ENCODE peak calls at places on chromosomes 7 and 10, in nine cellular contexts. M is MG63, J is SJSA1, K is GM12878, G is hepatocyte, Q is pancreas, F is Panc1, Y is esophagus squamous epithelium, B is body of pancreas. W is an unnamed sample.
A peak's percentile ranks its signal among the peaks of the same experiment; 100 is the strongest.

GRCh38 chr10:125797999-125798662 is 22.5 kb upstream of the MMP21 start:
- DNase-seq in M (no peak), J (no peak), K (no peak), G (no peak), Q (peak; percentile 56), F (no peak), Y (no peak), B (peak; percentile 31), W (no peak)

GRCh38 chr10:3048114-3049019 is 19.0 kb upstream of the PFKP start:
- DNase-seq in M (peak; percentile 77), J (no peak), K (no peak), G (no peak), Q (no peak), F (no peak), Y (no peak), B (no peak), W (peak; percentile 53)

GRCh38 chr7:152395115-152395514 is 40.7 kb downstream of the KMT2C start:
- DNase-seq in M (no peak), J (peak; percentile 78), K (no peak), G (no peak), Q (no peak), F (no peak), Y (no peak), B (no peak), W (peak; percentile 43)

GRCh38 chr10:130045091-130045652 is 65.5 kb downstream of the C10orf143 start:
- DNase-seq in M (peak; percentile 73), J (no peak), K (no peak), G (no peak), Q (no peak), F (no peak), Y (no peak), B (no peak), W (peak; percentile 30)

GRCh38 chr10:92239185-92239599 is 51.7 kb downstream of the CPEB3 start:
- DNase-seq in M (no peak), J (no peak), K (no peak), G (no peak), Q (no peak), F (no peak), Y (no peak), B (no peak), W (no peak)

GRCh38 chr7:16727736-16728135 is 25.8 kb upstream of the TSPAN13 start:
- DNase-seq in M (no peak), J (no peak), K (no peak), G (no peak), Q (no peak), F (no peak), Y (no peak), B (no peak), W (no peak)

GRCh38 chr10:109698888-109699685 is 224.2 kb downstream of the XPNPEP1 start:
- DNase-seq in M (no peak), J (no peak), K (no peak), G (no peak), Q (no peak), F (no peak), Y (no peak), B (no peak), W (no peak)

GRCh38 chr7:108016841-108017775 is 14.1 kb upstream of the LAMB1 start:
- DNase-seq in M (peak; percentile 5), J (no peak), K (no peak), G (peak; percentile 38), Q (no peak), F (no peak), Y (no peak), B (no peak), W (peak; percentile 56)

GRCh38 chr7:91280180-91280579 is 15.9 kb downstream of the FZD1 start:
- DNase-seq in M (no peak), J (no peak), K (no peak), G (no peak), Q (no peak), F (no peak), Y (no peak), B (no peak), W (no peak)

GRCh38 chr10:9274206-9274755 is 1219.8 kb downstream of the GATA3 start:
- DNase-seq in M (peak; percentile 11), J (no peak), K (no peak), G (no peak), Q (no peak), F (no peak), Y (no peak), B (no peak), W (no peak)

GRCh38 chr10:47025540-47026300 is 114.5 kb downstream of the PTPN20 start:
- DNase-seq in M (peak; percentile 89), J (peak; percentile 49), K (no peak), G (no peak), Q (no peak), F (no peak), Y (no peak), B (peak; percentile 12), W (no peak)

GRCh38 chr10:32049113-32049512 is 7.1 kb downstream of the KIF5B start:
- DNase-seq in M (no peak), J (no peak), K (no peak), G (no peak), Q (no peak), F (no peak), Y (no peak), B (no peak), W (peak; percentile 20)

GRCh38 chr7:133003052-133003910 is 78.6 kb downstream of the CHCHD3 start:
- DNase-seq in M (no peak), J (no peak), K (no peak), G (no peak), Q (no peak), F (no peak), Y (no peak), B (no peak), W (no peak)

GRCh38 chr7:103065666-103066065 is 8.9 kb downstream of the FBXL13 start:
- DNase-seq in M (peak; percentile 20), J (peak; percentile 71), K (no peak), G (peak; percentile 46), Q (no peak), F (no peak), Y (no peak), B (peak; percentile 19), W (peak; percentile 42)

GRCh38 chr7:133977409-133978274 is 149.5 kb upstream of the LRGUK start:
- DNase-seq in M (no peak), J (no peak), K (no peak), G (no peak), Q (no peak), F (no peak), Y (no peak), B (no peak), W (no peak)

GRCh38 chr10:51010977-51011376 is 63.3 kb upstream of the PRKG1 start:
- DNase-seq in M (no peak), J (no peak), K (peak; percentile 8), G (peak; percentile 60), Q (no peak), F (peak; percentile 13), Y (no peak), B (peak; percentile 18), W (peak; percentile 80)

GRCh38 chr7:33842141-33842540 is 63.2 kb upstream of the BMPER start:
- DNase-seq in M (peak; percentile 51), J (no peak), K (no peak), G (no peak), Q (no peak), F (no peak), Y (no peak), B (no peak), W (no peak)

GRCh38 chr10:12333382-12334185 is 15.8 kb upstream of the CAMK1D start:
- DNase-seq in M (peak; percentile 97), J (peak; percentile 97), K (no peak), G (peak; percentile 79), Q (peak; percentile 69), F (peak; percentile 39), Y (no peak), B (peak; percentile 71), W (peak; percentile 98)

GRCh38 chr10:131274133-131274880 is 37.2 kb downstream of the TCERG1L start:
- DNase-seq in M (no peak), J (no peak), K (no peak), G (no peak), Q (no peak), F (no peak), Y (no peak), B (no peak), W (no peak)

GRCh38 chr10:131272897-131273451 is 38.5 kb downstream of the TCERG1L start:
- DNase-seq in M (no peak), J (no peak), K (no peak), G (no peak), Q (no peak), F (no peak), Y (no peak), B (no peak), W (no peak)

GRCh38 chr10:131274883-131275282 is 36.6 kb downstream of the TCERG1L start:
- DNase-seq in M (no peak), J (no peak), K (no peak), G (no peak), Q (no peak), F (no peak), Y (no peak), B (no peak), W (no peak)

GRCh38 chr10:131271966-131272365 is 39.6 kb downstream of the TCERG1L start:
- DNase-seq in M (no peak), J (no peak), K (no peak), G (no peak), Q (no peak), F (no peak), Y (no peak), B (no peak), W (no peak)

GRCh38 chr10:131273476-131273875 is 38.0 kb downstream of the TCERG1L start:
- DNase-seq in M (no peak), J (no peak), K (no peak), G (no peak), Q (no peak), F (no peak), Y (no peak), B (no peak), W (no peak)
- H3K9me3 ChIP-seq in M (no peaks in the 10 kb centered on the region), J (peaks cover 9% of the 10 kb centered on the region), K (no peaks in the 10 kb centered on the region), G (no peaks in the 10 kb centered on the region), Q (no peaks in the 10 kb centered on the region), F (no peaks in the 10 kb centered on the region), Y (no peaks in the 10 kb centered on the region), B (no peaks in the 10 kb centered on the region), W (no peaks in the 10 kb centered on the region)

GRCh38 chr7:27156901-27157716 is 634 bp upstream of the HOXA7 start:
- DNase-seq in M (no peak), J (peak; percentile 35), K (no peak), G (no peak), Q (peak; percentile 0), F (no peak), Y (no peak), B (peak; percentile 10), W (no peak)
- H3K27me3 ChIP-seq in M (no peaks in the 10 kb centered on the region), J (no peaks in the 10 kb centered on the region), K (peaks cover 23% of the 10 kb centered on the region), G (peaks cover 92% of the 10 kb centered on the region), Q (peaks cover 53% of the 10 kb centered on the region), F (no peaks in the 10 kb centered on the region), Y (peaks cover 53% of the 10 kb centered on the region), B (no peaks in the 10 kb centered on the region), W (no peaks in the 10 kb centered on the region)

GRCh38 chr10:124056337-124056980 is 36.9 kb downstream of the CHST15 start:
- DNase-seq in M (no peak), J (no peak), K (no peak), G (no peak), Q (no peak), F (no peak), Y (no peak), B (no peak), W (no peak)
- H3K36me3 ChIP-seq in M (no peaks in the 10 kb centered on the region), J (no peaks in the 10 kb centered on the region), K (no peaks in the 10 kb centered on the region), G (no peaks in the 10 kb centered on the region), Q (no peaks in the 10 kb centered on the region), F (no peaks in the 10 kb centered on the region), Y (no peaks in the 10 kb centered on the region), B (no peaks in the 10 kb centered on the region), W (no peaks in the 10 kb centered on the region)

DNA sequence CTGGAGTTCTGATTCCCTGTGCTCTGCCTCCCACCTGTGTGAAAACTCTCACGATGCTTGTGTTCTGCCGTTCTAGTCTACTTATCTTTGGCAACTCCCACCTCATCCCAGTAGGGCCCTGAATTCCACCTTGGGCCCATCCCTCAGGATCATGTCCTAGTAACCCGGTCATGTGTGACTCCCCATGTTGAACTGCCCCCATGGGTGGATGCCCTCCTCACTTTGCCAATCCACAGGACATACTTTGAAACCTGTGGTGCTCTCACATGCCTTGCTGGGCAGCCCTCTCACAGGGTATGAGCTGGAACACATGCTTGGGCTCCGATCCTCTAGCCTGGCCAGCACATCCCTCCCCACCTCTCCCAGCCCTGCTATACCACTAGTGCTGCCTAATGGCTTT is 3.8 kb upstream of the RBM33 start:
- DNase-seq in M (no peak), J (no peak), K (no peak), G (no peak), Q (no peak), F (no peak), Y (no peak), B (no peak), W (no peak)
- H3K9me3 ChIP-seq in M (peaks cover 1% of the 10 kb centered on the region), J (peaks cover 10% of the 10 kb centered on the region), K (peaks cover 16% of the 10 kb centered on the region), G (peaks cover 16% of the 10 kb centered on the region), Q (no peaks in the 10 kb centered on the region), F (no peaks in the 10 kb centered on the region), Y (peaks cover 32% of the 10 kb centered on the region), B (no peaks in the 10 kb centered on the region), W (peaks cover 35% of the 10 kb centered on the region)

W was measured in adipocyte.